ENCODE peak calls at places on chromosomes 4 and X, in eight cellular contexts. U is Panc1, D is HL-60, M is SK-N-SH, I is GM12878, Q is HepG2, P is GM23338, X is K562. K is an unnamed sample.

GRCh38 chr4:139367421-139368090 is 65.3 kb upstream of the NDUFC1 start:
- DNase-seq in U (no peak), D (no peak), M (no peak), I (no peak), Q (no peak), P (no peak), X (no peak), K (no peak)

GRCh38 chr4:4913628-4914027 is 54.2 kb downstream of the MSX1 start:
- DNase-seq in U (no peak), D (no peak), M (no peak), I (no peak), Q (no peak), P (no peak), X (no peak), K (no peak)

GRCh38 chr4:83340692-83341343 is 6.2 kb upstream of the HPSE start:
- DNase-seq in U (no peak), D (no peak), M (no peak), I (no peak), Q (no peak), P (no peak), X (no peak), K (no peak)

GRCh38 chrX:77922768-77923167 is 12.3 kb downstream of the ATP7A start:
- DNase-seq in U (no peak), D (no peak), M (no peak), I (no peak), Q (no peak), P (no peak), X (no peak), K (no peak)

GRCh38 chr4:183987529-183987946 is 82.4 kb downstream of the STOX2 start:
- DNase-seq in U (no peak), D (no peak), M (peak), I (no peak), Q (no peak), P (peak), X (no peak), K (peak)

GRCh38 chr4:2320746-2321145 is 58.8 kb upstream of the MXD4 start:
- DNase-seq in U (no peak), D (no peak), M (no peak), I (no peak), Q (no peak), P (no peak), X (no peak), K (no peak)

GRCh38 chr4:118335316-118335715 is 17.5 kb downstream of the PRSS12 start:
- DNase-seq in U (no peak), D (no peak), M (no peak), I (no peak), Q (no peak), P (no peak), X (no peak), K (no peak)

GRCh38 chr4:177108708-177109107 is 201.0 kb upstream of the NEIL3 start:
- DNase-seq in U (no peak), D (no peak), M (no peak), I (no peak), Q (no peak), P (peak), X (no peak), K (no peak)

GRCh38 chr4:53100801-53101581 is 238.9 kb downstream of the RASL11B start:
- DNase-seq in U (peak), D (no peak), M (no peak), I (no peak), Q (no peak), P (no peak), X (no peak), K (no peak)

GRCh38 chrX:9878141-9878875 is 88.8 kb upstream of the CLDN34 start:
- DNase-seq in U (no peak), D (no peak), M (no peak), I (no peak), Q (no peak), P (peak), X (no peak), K (no peak)

GRCh38 chr4:111453216-111453615 is 692.0 kb upstream of the FAM241A start:
- DNase-seq in U (no peak), D (no peak), M (no peak), I (no peak), Q (no peak), P (no peak), X (no peak), K (no peak)

GRCh38 chr4:173167793-173168395 is 717 bp upstream of the GALNT7 start:
- DNase-seq in U (no peak), D (peak), M (peak), I (no peak), Q (no peak), P (peak), X (peak), K (peak)

GRCh38 chr4:182085051-182085480 is 158.1 kb upstream of the TENM3 start:
- DNase-seq in U (no peak), D (no peak), M (no peak), I (no peak), Q (no peak), P (peak), X (no peak), K (no peak)

GRCh38 chr4:150033937-150034336 is 44.3 kb upstream of the DCLK2 start:
- DNase-seq in U (no peak), D (no peak), M (no peak), I (no peak), Q (no peak), P (no peak), X (no peak), K (no peak)

GRCh38 chr4:35885081-35885480 is 359.2 kb downstream of the ARAP2 start:
- DNase-seq in U (no peak), D (no peak), M (no peak), I (no peak), Q (no peak), P (no peak), X (no peak), K (no peak)

GRCh38 chrX:70525733-70526132 is 81.1 kb downstream of the DLG3 start:
- DNase-seq in U (no peak), D (no peak), M (no peak), I (no peak), Q (peak), P (no peak), X (no peak), K (no peak)

GRCh38 chr4:60780874-60781273 is 419.3 kb upstream of the ADGRL3 start:
- DNase-seq in U (no peak), D (no peak), M (no peak), I (no peak), Q (no peak), P (no peak), X (no peak), K (no peak)

GRCh38 chr4:173135241-173135847 is 33.3 kb upstream of the GALNT7 start:
- DNase-seq in U (no peak), D (no peak), M (no peak), I (no peak), Q (no peak), P (no peak), X (no peak), K (no peak)

GRCh38 chr4:176236909-176237308 is 32.1 kb downstream of the ASB5 start:
- DNase-seq in U (peak), D (no peak), M (no peak), I (no peak), Q (no peak), P (no peak), X (no peak), K (no peak)

GRCh38 chr4:173522160-173522873 is 7.7 kb downstream of the HAND2 start:
- DNase-seq in U (no peak), D (peak), M (peak), I (no peak), Q (no peak), P (peak), X (peak), K (no peak)

GRCh38 chrX:7233632-7234406 is 85.9 kb upstream of the PUDP start:
- DNase-seq in U (no peak), D (no peak), M (no peak), I (no peak), Q (no peak), P (peak), X (no peak), K (no peak)

GRCh38 chr4:176238157-176238608 is 30.8 kb downstream of the ASB5 start:
- DNase-seq in U (peak), D (no peak), M (no peak), I (no peak), Q (no peak), P (no peak), X (no peak), K (no peak)

GRCh38 chrX:17737707-17738001 is 361 bp downstream of the SCML1 start:
- DNase-seq in U (no peak), D (no peak), M (no peak), I (no peak), Q (no peak), P (no peak), X (no peak), K (no peak)

GRCh38 chr4:131296192-131296591 is 1852.9 kb upstream of the PCDH10 start:
- DNase-seq in U (no peak), D (no peak), M (no peak), I (no peak), Q (no peak), P (no peak), X (no peak), K (no peak)

GRCh38 chr4:87973283-87974169 is 2.0 kb upstream of the SPP1 start:
- DNase-seq in U (peak), D (peak), M (peak), I (no peak), Q (peak), P (peak), X (peak), K (peak)

GRCh38 chrX:78595901-78596502 is 63.1 kb downstream of the RTL3 start:
- DNase-seq in U (no peak), D (no peak), M (no peak), I (no peak), Q (no peak), P (peak), X (no peak), K (no peak)

GRCh38 chr4:108359936-108360681 is 191.4 kb upstream of the LEF1 start:
- DNase-seq in U (no peak), D (no peak), M (no peak), I (no peak), Q (no peak), P (no peak), X (peak), K (no peak)

GRCh38 chr4:174152717-174153466 is 130.6 kb downstream of the FBXO8 start:
- DNase-seq in U (no peak), D (no peak), M (no peak), I (no peak), Q (no peak), P (peak), X (no peak), K (no peak)

GRCh38 chr4:95693594-95693993 is 144.8 kb upstream of the UNC5C start:
- DNase-seq in U (no peak), D (peak), M (no peak), I (no peak), Q (no peak), P (peak), X (no peak), K (peak)

GRCh38 chrX:53321216-53321942 is 40.0 kb upstream of the IQSEC2 start:
- DNase-seq in U (no peak), D (no peak), M (peak), I (no peak), Q (no peak), P (peak), X (peak), K (no peak)

GRCh38 chr4:83454626-83455025 is 997 bp downstream of the HELQ start:
- DNase-seq in U (no peak), D (no peak), M (no peak), I (no peak), Q (no peak), P (no peak), X (no peak), K (no peak)

GRCh38 chr4:26821677-26822503 is 38.8 kb upstream of the STIM2 start:
- DNase-seq in U (no peak), D (no peak), M (no peak), I (no peak), Q (peak), P (no peak), X (no peak), K (peak)

GRCh38 chrX:23911436-23911835 is 3.6 kb downstream of the CXorf58 start:
- DNase-seq in U (no peak), D (peak), M (no peak), I (no peak), Q (no peak), P (no peak), X (no peak), K (no peak)

GRCh38 chr4:101699441-101700117 is 91.0 kb upstream of the BANK1 start:
- DNase-seq in U (no peak), D (no peak), M (no peak), I (no peak), Q (no peak), P (no peak), X (no peak), K (no peak)

GRCh38 chr4:82232891-82233290 is 140.9 kb downstream of the HNRNPD start:
- DNase-seq in U (no peak), D (no peak), M (no peak), I (no peak), Q (no peak), P (no peak), X (no peak), K (no peak)
- TF ChIP-seq REST in U (no peak), D (no peak), M (no peak), I (no peak), Q (no peak), P (no peak), X (no peak), K (no peak)

DNA sequence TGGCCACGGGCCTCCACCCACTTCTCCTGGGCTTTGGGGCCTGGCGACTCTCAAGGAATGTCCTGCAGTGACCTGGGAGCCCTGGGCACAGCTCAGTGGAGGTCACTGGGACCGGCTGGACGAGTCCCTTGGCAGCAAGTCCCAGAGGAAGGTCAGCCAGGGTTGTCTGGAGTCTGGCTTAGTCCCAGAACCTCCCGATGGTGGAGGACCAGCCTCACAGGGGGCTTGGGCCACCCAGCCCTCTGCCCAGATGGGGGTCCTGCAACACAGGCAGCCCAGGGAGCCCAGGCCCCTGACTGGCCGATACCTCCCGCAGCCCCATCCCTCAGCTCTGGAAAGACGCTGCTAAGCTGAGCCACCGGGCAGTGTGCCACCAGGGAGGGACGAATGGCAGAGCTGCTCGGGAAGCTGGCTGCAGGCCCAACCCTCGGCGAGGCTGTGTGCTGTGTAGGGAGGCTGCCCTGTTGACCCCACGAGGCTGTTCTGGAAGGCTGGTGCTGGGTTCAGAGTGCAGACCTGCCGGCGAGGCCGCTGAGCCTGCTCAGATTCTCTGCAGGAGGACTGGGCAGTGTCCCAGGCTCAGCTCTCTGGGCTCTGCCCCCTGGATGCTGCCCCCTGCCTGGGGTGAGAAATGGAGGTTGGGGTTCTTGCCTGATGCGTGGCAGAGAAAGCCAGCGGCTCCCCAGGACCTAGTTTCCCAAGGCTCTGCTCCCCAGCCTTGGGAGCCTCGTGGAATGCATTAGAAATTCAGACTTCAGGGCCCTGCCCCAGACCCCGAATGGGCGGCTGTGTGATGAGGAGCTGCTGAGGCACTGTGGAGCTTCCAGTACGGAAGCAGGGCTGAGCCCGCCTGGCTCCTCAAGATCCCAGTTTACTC is 61.7 kb downstream of the ADRA2C start:
- DNase-seq in U (no peak), D (no peak), M (peak), I (no peak), Q (peak), P (no peak), X (no peak), K (no peak)
- TF ChIP-seq REST in U (no peak), D (no peak), M (no peak), I (no peak), Q (peak), P (no peak), X (no peak), K (no peak)

DNA sequence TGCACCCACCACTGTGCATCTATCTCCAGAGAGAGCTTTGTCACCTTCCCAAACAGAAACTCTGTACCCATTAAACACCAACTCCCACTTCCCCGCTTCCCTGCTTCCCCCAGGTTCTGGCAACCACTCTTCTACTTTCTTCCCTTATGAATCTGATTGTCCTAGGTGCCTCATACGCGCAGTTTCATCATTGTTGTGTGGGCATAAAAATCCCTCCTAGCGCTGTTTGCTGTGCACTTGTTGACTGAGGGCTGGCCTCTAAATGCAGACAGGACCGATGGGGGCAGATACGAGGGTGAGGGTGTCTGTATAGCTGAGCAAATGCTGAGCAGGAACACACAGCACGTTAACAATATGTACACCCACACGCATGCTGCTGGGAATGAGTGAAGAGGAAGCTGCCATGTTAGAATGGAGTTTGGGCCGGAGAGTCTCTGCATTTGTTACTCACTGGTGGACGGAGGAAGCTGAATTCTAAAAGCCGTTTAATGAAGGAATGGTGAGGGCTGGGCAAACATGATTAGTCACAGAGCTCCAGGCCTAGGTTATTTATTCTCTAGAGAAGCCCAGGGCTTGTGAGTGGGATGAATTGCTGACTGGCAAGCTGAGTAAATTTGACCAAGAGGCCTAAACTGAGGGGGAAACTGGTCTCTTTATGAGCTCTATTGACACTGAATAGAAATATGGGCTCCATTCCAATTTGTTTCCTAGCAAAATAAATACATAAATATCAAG is 95.7 kb upstream of the RPS6KA3 start:
- DNase-seq in U (no peak), D (no peak), M (no peak), I (no peak), Q (peak), P (no peak), X (no peak), K (no peak)
- TF ChIP-seq REST in U (no peak), D (no peak), M (no peak), I (no peak), Q (peak), P (no peak), X (no peak), K (no peak)

GRCh38 chr4:142350886-142351285 is 495.2 kb downstream of the INPP4B start:
- DNase-seq in U (no peak), D (no peak), M (no peak), I (no peak), Q (no peak), P (no peak), X (no peak), K (no peak)
- TF ChIP-seq REST in U (no peak), D (no peak), M (no peak), I (no peak), Q (no peak), P (no peak), X (no peak), K (no peak)

DNA sequence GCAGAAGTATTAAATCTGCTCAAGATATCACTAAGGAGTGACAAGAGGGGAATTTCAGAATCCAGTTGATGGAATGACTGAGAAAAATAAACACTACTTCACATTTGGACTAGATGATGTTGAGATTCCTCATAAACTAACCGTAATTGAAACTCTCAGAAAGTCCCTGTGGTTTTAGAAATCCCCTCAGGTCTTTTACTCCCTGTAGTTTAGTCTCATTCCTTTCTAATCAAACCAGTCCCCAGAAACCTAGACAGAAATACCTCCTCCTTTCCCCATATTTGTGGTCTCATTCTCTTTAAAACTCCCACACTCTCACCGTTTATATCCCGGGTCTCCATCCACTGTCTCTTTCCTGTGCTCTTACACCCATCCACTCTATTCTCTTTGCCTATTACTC is 15.0 kb upstream of the TLR1 start:
- DNase-seq in U (no peak), D (no peak), M (no peak), I (peak), Q (no peak), P (no peak), X (no peak), K (no peak)
- TF ChIP-seq REST in U (no peak), D (no peak), M (no peak), I (no peak), Q (no peak), P (no peak), X (no peak), K (no peak)

GRCh38 chr4:19913670-19914069 is 338.0 kb upstream of the SLIT2 start:
- DNase-seq in U (no peak), D (no peak), M (no peak), I (no peak), Q (no peak), P (no peak), X (no peak), K (no peak)
- TF ChIP-seq REST in U (no peak), D (no peak), M (no peak), I (no peak), Q (no peak), P (no peak), X (no peak), K (no peak)

GRCh38 chr4:185117300-185117934 is 25.6 kb upstream of the SLC25A4 start:
- DNase-seq in U (no peak), D (no peak), M (no peak), I (no peak), Q (no peak), P (no peak), X (no peak), K (no peak)

GRCh38 chr4:185120631-185120946 is 22.5 kb upstream of the SLC25A4 start:
- DNase-seq in U (no peak), D (no peak), M (no peak), I (no peak), Q (no peak), P (no peak), X (no peak), K (no peak)

GRCh38 chr4:185122681-185123345 is 20.3 kb upstream of the SLC25A4 start:
- DNase-seq in U (no peak), D (no peak), M (no peak), I (no peak), Q (no peak), P (no peak), X (no peak), K (no peak)

GRCh38 chr4:185123479-185123878 is 19.6 kb upstream of the SLC25A4 start:
- DNase-seq in U (no peak), D (no peak), M (no peak), I (no peak), Q (no peak), P (no peak), X (no peak), K (no peak)

DNA sequence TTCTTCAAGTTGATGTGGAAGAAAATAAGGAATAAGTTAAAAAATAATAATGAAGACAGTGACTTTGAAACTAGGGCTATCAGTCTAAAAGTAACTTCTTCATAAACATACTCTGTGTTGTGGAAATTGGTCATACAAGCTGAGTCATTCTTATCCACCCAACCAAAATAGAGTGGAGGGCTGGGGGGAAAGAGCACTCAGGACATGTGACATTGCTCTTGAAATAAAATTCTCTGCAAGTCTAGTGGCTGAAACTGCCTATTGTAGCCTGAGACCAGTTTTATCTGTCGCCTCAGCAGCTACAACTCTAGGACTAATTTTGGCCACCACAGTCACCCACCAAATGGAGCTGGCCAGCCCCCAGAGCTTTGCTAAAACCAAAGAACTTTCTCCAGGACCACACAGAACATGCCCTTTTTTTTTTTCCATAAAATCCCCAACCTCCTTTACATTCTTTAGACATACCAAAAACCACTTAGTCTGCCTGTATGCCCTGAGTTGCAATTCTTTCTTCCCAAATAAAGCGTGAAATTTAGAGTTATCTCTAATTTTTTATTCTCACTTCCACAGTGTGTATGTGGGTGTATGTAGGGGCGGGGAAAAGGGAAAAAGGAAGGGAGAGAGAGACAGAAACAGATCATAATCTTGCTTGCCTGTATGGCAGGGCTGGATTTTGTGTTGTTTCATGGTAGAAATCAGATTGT is 23.0 kb upstream of the SLC25A4 start:
- DNase-seq in U (no peak), D (no peak), M (no peak), I (no peak), Q (no peak), P (no peak), X (peak), K (no peak)
- TF ChIP-seq REST in U (no peak), D (no peak), M (no peak), I (no peak), Q (no peak), P (no peak), X (no peak), K (no peak)

K was measured in HCT116.